ENCODE peak calls at places on chromosome 1, in nine cellular contexts. Q, N, K, W, R, I, F, X and Z are unnamed samples.

GRCh38 chr1:229710746-229711145 is 84.7 kb downstream of the URB2 start:
- DNase-seq in K (no peak), R (no peak), F (peak; percentile 46), W (no peak), N (no peak), X (no peak), Q (no peak), I (no peak), Z (peak; percentile 30)

GRCh38 chr1:157678721-157679120 is 21.8 kb downstream of the FCRL3 start:
- DNase-seq in R (no peak), K (no peak), N (no peak), F (no peak), Q (no peak), X (no peak), W (no peak), I (no peak), Z (no peak)

GRCh38 chr1:107748529-107748928 is 216.5 kb downstream of the VAV3 start:
- DNase-seq in R (no peak), X (no peak), K (no peak), Q (no peak), N (no peak), I (peak; percentile 32), W (no peak), F (peak; percentile 12), Z (peak; percentile 73)

GRCh38 chr1:6208723-6209660 is 3.1 kb downstream of the RNF207 start:
- DNase-seq in I (peak; percentile 82), R (peak; percentile 37), X (no peak), N (no peak), K (peak; percentile 55), W (no peak), Q (peak; percentile 72), F (peak; percentile 66), Z (peak; percentile 79)

GRCh38 chr1:154431586-154432373 is 26.6 kb downstream of the IL6R start:
- DNase-seq in W (no peak), X (no peak), R (no peak), I (no peak), F (peak; percentile 95), K (no peak), N (no peak), Q (no peak), Z (no peak)

GRCh38 chr1:39574646-39575045 is 1.9 kb downstream of the PABPC4 start:
- DNase-seq in N (no peak), F (peak; percentile 14), I (no peak), K (peak; percentile 50), Q (no peak), W (no peak), X (no peak), R (peak; percentile 52), Z (no peak)

GRCh38 chr1:145714524-145715111 is 4.7 kb upstream of the CD160 start:
- DNase-seq in F (no peak), R (no peak), Q (no peak), N (no peak), W (no peak), X (no peak), I (no peak), K (no peak), Z (no peak)

GRCh38 chr1:25504706-25505560 is 38.5 kb upstream of the LDLRAP1 start:
- DNase-seq in K (no peak), F (peak; percentile 58), R (no peak), I (no peak), Q (no peak), W (no peak), N (no peak), X (no peak), Z (no peak)

GRCh38 chr1:163440090-163440489 is 118.3 kb downstream of the NUF2 start:
- DNase-seq in Q (peak; percentile 37), X (no peak), N (peak; percentile 73), W (no peak), F (no peak), I (no peak), K (no peak), R (no peak), Z (no peak)

GRCh38 chr1:75796376-75797272 is at the start of gene MSH4:
- DNase-seq in N (no peak), F (no peak), K (no peak), Q (peak; percentile 57), W (no peak), X (no peak), R (no peak), I (no peak), Z (no peak)

GRCh38 chr1:66540434-66541032 is 6.6 kb downstream of the SGIP1 start:
- DNase-seq in W (no peak), K (no peak), F (peak; percentile 51), X (no peak), I (no peak), Q (no peak), R (no peak), N (no peak), Z (peak; percentile 34)

GRCh38 chr1:23283660-23284602 is 60.2 kb downstream of the HNRNPR start:
- DNase-seq in X (no peak), K (no peak), W (no peak), N (no peak), Q (no peak), F (peak; percentile 21), I (no peak), R (no peak), Z (peak; percentile 11)

GRCh38 chr1:179448429-179449149 is 82.8 kb downstream of the AXDND1 start:
- DNase-seq in K (no peak), N (no peak), W (no peak), X (no peak), F (peak; percentile 13), R (no peak), I (no peak), Q (no peak), Z (no peak)

DNA sequence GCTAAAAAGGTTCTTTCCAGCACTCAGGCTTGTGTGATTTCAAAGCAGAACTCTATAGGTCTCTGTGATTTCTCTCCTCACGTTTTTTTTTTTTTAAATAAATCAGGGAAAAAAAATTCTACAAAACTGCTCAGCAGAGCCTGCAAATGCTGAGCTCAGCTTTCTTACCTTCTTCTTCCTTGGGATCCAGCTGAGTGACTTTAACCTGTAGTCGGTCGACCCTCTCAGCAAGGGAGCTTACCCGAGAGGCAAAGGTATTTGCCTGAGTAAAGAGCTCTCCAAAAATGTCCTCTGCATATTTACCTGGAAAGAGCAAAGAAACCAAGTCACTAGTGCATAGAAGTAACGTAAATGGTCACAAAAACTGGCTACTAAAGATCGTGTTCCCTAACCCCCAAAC is 26.4 kb downstream of the GPR3 start:
- DNase-seq in X (no peak), I (no peak), N (no peak), R (no peak), W (no peak), Q (no peak), K (no peak), F (no peak), Z (no peak)
- H3K4me1 ChIP-seq in X (peaks cover 6% of the 10 kb centered on the region), I (peaks cover 16% of the 10 kb centered on the region), N (peaks cover 10% of the 10 kb centered on the region), R (no peaks in the 10 kb centered on the region), W (no peaks in the 10 kb centered on the region), Q (no peaks in the 10 kb centered on the region), K (peaks cover 34% of the 10 kb centered on the region), F (peaks cover 34% of the 10 kb centered on the region), Z (no peaks in the 10 kb centered on the region)

DNA sequence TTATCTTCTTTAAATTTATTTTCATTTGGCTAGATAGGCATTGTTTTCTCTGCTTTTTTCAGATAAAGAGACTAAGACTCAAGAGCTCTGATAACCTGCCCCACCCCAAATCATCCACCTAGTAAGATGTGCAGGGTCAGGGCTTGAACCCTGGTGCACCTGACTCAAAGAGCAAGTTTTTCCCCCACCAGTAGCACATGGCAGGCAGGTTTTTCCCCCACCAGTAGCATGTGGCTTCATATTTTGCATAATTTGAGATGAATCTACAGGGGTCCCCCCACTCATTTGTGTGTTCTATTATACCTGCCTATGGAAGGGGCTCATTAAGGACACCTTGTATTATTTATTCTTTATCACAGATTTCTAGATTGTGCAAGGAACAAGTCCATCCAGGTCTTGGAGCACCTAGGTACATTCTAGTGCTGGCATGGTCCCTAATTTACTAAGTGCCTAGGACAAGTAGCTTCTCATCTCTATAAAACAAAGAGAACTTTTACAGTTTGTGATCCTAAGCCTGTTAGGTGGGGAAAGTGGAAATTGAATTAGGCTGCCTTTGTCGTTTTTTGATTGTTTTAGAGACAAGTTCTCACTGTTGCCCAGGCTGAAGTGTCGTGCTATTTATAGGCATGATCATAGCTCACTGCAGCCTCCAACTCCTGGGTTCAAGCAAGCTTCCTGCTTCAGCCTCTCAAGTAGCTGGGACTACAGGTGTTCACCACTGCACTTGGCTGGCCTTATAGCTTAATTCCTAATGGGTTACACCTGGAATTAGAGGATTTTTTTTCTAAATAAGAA is 13.2 kb upstream of the CTSE start:
- DNase-seq in N (no peak), K (no peak), W (no peak), I (no peak), X (no peak), Q (no peak), F (no peak), R (no peak), Z (no peak)
- H3K4me1 ChIP-seq in N (no peaks in the 10 kb centered on the region), K (peaks cover 5% of the 10 kb centered on the region), W (no peaks in the 10 kb centered on the region), I (peaks cover 29% of the 10 kb centered on the region), X (peaks cover 4% of the 10 kb centered on the region), Q (no peaks in the 10 kb centered on the region), F (peaks cover 33% of the 10 kb centered on the region), R (no peaks in the 10 kb centered on the region), Z (no peaks in the 10 kb centered on the region)

GRCh38 chr1:92980732-92981647 is 19.7 kb upstream of the DIPK1A start:
- DNase-seq in K (no peak), W (no peak), N (no peak), I (no peak), Q (no peak), R (no peak), F (no peak), X (no peak), Z (no peak)
- H3K4me1 ChIP-seq in K (no peaks in the 10 kb centered on the region), W (no peaks in the 10 kb centered on the region), N (no peaks in the 10 kb centered on the region), I (no peaks in the 10 kb centered on the region), Q (no peaks in the 10 kb centered on the region), R (no peaks in the 10 kb centered on the region), F (no peaks in the 10 kb centered on the region), X (no peaks in the 10 kb centered on the region), Z (no peaks in the 10 kb centered on the region)

GRCh38 chr1:30757976-30758688 is 558 bp upstream of the LAPTM5 start:
- DNase-seq in Q (no peak), N (no peak), I (no peak), R (no peak), F (no peak), K (no peak), W (no peak), X (no peak), Z (no peak)
- H3K4me1 ChIP-seq in Q (no peaks in the 10 kb centered on the region), N (no peaks in the 10 kb centered on the region), I (peaks cover 19% of the 10 kb centered on the region), R (no peaks in the 10 kb centered on the region), F (peaks cover 12% of the 10 kb centered on the region), K (peaks cover 7% of the 10 kb centered on the region), W (no peaks in the 10 kb centered on the region), X (peaks cover 7% of the 10 kb centered on the region), Z (peaks cover 6% of the 10 kb centered on the region)